ENCODE peak calls at places on chromosomes 7 and 10, in ten cellular contexts. V is esophagus muscularis mucosa, X is breast epithelium, F is sigmoid colon, Z is GM12891, J is ovary, E is A549, C is endothelial cell of umbilical vein, T is heart left ventricle, D is transverse colon. M is an unnamed sample.

GRCh38 chr7:141640239-141640840 is 61.6 kb downstream of the DENND11 start:
- DNase-seq in V (no peak), X (no peak), F (no peak), Z (no peak), J (no peak), E (no peak), C (no peak), T (no peak), D (no peak), M (no peak)

GRCh38 chr7:17007841-17008240 is 126.1 kb upstream of the AGR3 start:
- DNase-seq in V (no peak), X (no peak), F (no peak), Z (no peak), J (no peak), E (no peak), C (no peak), T (no peak), D (no peak), M (peak)

GRCh38 chr10:132133005-132133404 is 53.7 kb upstream of the DPYSL4 start:
- DNase-seq in V (no peak), X (no peak), F (no peak), Z (no peak), J (no peak), E (no peak), C (no peak), T (no peak), D (no peak), M (no peak)

GRCh38 chr7:149776848-149777407 is 3.5 kb upstream of the ZNF467 start:
- DNase-seq in V (no peak), X (no peak), F (no peak), Z (no peak), J (no peak), E (no peak), C (no peak), T (no peak), D (no peak), M (no peak)

GRCh38 chr7:30396379-30396778 is 82.2 kb downstream of the NOD1 start:
- DNase-seq in V (no peak), X (no peak), F (no peak), Z (no peak), J (no peak), E (peak), C (peak), T (no peak), D (no peak), M (no peak)

GRCh38 chr10:133388973-133389818 is 4.8 kb upstream of the MTG1 start:
- DNase-seq in V (no peak), X (no peak), F (peak), Z (peak), J (peak), E (no peak), C (no peak), T (peak), D (peak), M (no peak)

GRCh38 chr10:116688241-116688711 is 54.1 kb downstream of the HSPA12A start:
- DNase-seq in V (no peak), X (peak), F (peak), Z (no peak), J (peak), E (no peak), C (no peak), T (no peak), D (no peak), M (peak)

GRCh38 chr7:112462236-112462635 is 12.0 kb downstream of the IFRD1 start:
- DNase-seq in V (no peak), X (peak), F (no peak), Z (no peak), J (no peak), E (peak), C (peak), T (peak), D (peak), M (no peak)

GRCh38 chr7:29435167-29435566 is 128.5 kb upstream of the PRR15 start:
- DNase-seq in V (no peak), X (no peak), F (no peak), Z (no peak), J (no peak), E (no peak), C (no peak), T (no peak), D (no peak), M (no peak)

GRCh38 chr10:67256984-67257383 is 331.1 kb downstream of the LRRTM3 start:
- DNase-seq in V (no peak), X (no peak), F (no peak), Z (no peak), J (no peak), E (no peak), C (peak), T (no peak), D (no peak), M (no peak)

GRCh38 chr7:133529861-133530260 is 277.0 kb downstream of the EXOC4 start:
- DNase-seq in V (no peak), X (no peak), F (no peak), Z (no peak), J (no peak), E (no peak), C (no peak), T (no peak), D (no peak), M (no peak)

GRCh38 chr10:35855155-35855947 is 213.3 kb upstream of the FZD8 start:
- DNase-seq in V (no peak), X (no peak), F (no peak), Z (no peak), J (no peak), E (no peak), C (peak), T (no peak), D (no peak), M (no peak)

GRCh38 chr7:77330169-77330882 is 85.8 kb downstream of the GSAP start:
- DNase-seq in V (peak), X (no peak), F (no peak), Z (no peak), J (no peak), E (no peak), C (peak), T (no peak), D (no peak), M (no peak)

GRCh38 chr7:132398253-132398913 is 177.9 kb downstream of the PLXNA4 start:
- DNase-seq in V (no peak), X (no peak), F (peak), Z (no peak), J (no peak), E (no peak), C (no peak), T (no peak), D (no peak), M (no peak)

GRCh38 chr7:151936207-151936606 is 20.0 kb upstream of the GALNTL5 start:
- DNase-seq in V (no peak), X (no peak), F (no peak), Z (peak), J (no peak), E (no peak), C (peak), T (no peak), D (no peak), M (no peak)

GRCh38 chr7:131972251-131972650 is 415.8 kb upstream of the PODXL start:
- DNase-seq in V (no peak), X (no peak), F (no peak), Z (no peak), J (no peak), E (no peak), C (no peak), T (no peak), D (no peak), M (no peak)

GRCh38 chr10:93991596-93992284 is 2.0 kb upstream of the PLCE1 start:
- DNase-seq in V (no peak), X (peak), F (peak), Z (no peak), J (peak), E (peak), C (peak), T (peak), D (peak), M (peak)

GRCh38 chr7:30070052-30070451 is 41.8 kb downstream of the PLEKHA8 start:
- DNase-seq in V (no peak), X (no peak), F (no peak), Z (no peak), J (no peak), E (no peak), C (no peak), T (no peak), D (peak), M (no peak)

GRCh38 chr7:150715293-150715692 is 1.1 kb upstream of the GIMAP1 start:
- DNase-seq in V (no peak), X (no peak), F (no peak), Z (no peak), J (no peak), E (no peak), C (no peak), T (no peak), D (no peak), M (no peak)

GRCh38 chr10:34507217-34507616 is 307.9 kb downstream of the PARD3 start:
- DNase-seq in V (peak), X (no peak), F (no peak), Z (no peak), J (no peak), E (no peak), C (no peak), T (no peak), D (no peak), M (no peak)

GRCh38 chr10:103808784-103809183 is 46.6 kb downstream of the SH3PXD2A start:
- DNase-seq in V (no peak), X (no peak), F (peak), Z (no peak), J (no peak), E (no peak), C (no peak), T (no peak), D (no peak), M (no peak)

GRCh38 chr10:3692331-3692860 is 92.6 kb downstream of the KLF6 start:
- DNase-seq in V (peak), X (no peak), F (no peak), Z (no peak), J (peak), E (no peak), C (no peak), T (no peak), D (no peak), M (no peak)

GRCh38 chr10:119688033-119688508 is 36.9 kb downstream of the BAG3 start:
- DNase-seq in V (no peak), X (no peak), F (no peak), Z (no peak), J (no peak), E (no peak), C (no peak), T (no peak), D (no peak), M (no peak)

GRCh38 chr10:79022565-79023488 is 45.9 kb upstream of the ZMIZ1 start:
- DNase-seq in V (no peak), X (no peak), F (peak), Z (no peak), J (peak), E (peak), C (peak), T (peak), D (peak), M (peak)

GRCh38 chr10:20017961-20018360 is 201.7 kb downstream of the PLXDC2 start:
- DNase-seq in V (no peak), X (no peak), F (no peak), Z (no peak), J (no peak), E (no peak), C (no peak), T (no peak), D (no peak), M (no peak)

GRCh38 chr7:33127085-33127484 is 2.3 kb upstream of the BBS9 start:
- DNase-seq in V (no peak), X (no peak), F (no peak), Z (no peak), J (no peak), E (no peak), C (no peak), T (no peak), D (no peak), M (no peak)

GRCh38 chr7:41956276-41956675 is 253.4 kb upstream of the INHBA start:
- DNase-seq in V (no peak), X (no peak), F (no peak), Z (no peak), J (no peak), E (no peak), C (no peak), T (no peak), D (no peak), M (no peak)

GRCh38 chr10:50623299-50624153 is at the start of gene SGMS1:
- DNase-seq in V (peak), X (peak), F (peak), Z (peak), J (peak), E (peak), C (peak), T (peak), D (peak), M (peak)

GRCh38 chr7:52764502-52765169 is 270.8 kb upstream of the POM121L12 start:
- DNase-seq in V (no peak), X (no peak), F (no peak), Z (no peak), J (no peak), E (no peak), C (peak), T (no peak), D (no peak), M (no peak)

GRCh38 chr10:63703113-63703670 is 182.0 kb downstream of the REEP3 start:
- DNase-seq in V (no peak), X (no peak), F (no peak), Z (no peak), J (no peak), E (no peak), C (no peak), T (no peak), D (no peak), M (no peak)
- TF ChIP-seq POLR2A in V (no peak), X (no peak), F (no peak), Z (no peak), J (no peak), E (no peak), C (no peak), T (no peak), D (no peak), M (no peak)

GRCh38 chr10:44962870-44963738 is 3.5 kb downstream of the RASSF4 start:
- DNase-seq in V (no peak), X (no peak), F (peak), Z (no peak), J (peak), E (no peak), C (no peak), T (peak), D (peak), M (no peak)
- TF ChIP-seq POLR2A in V (no peak), X (no peak), F (no peak), Z (no peak), J (no peak), E (no peak), C (no peak), T (no peak), D (no peak), M (no peak)

DNA sequence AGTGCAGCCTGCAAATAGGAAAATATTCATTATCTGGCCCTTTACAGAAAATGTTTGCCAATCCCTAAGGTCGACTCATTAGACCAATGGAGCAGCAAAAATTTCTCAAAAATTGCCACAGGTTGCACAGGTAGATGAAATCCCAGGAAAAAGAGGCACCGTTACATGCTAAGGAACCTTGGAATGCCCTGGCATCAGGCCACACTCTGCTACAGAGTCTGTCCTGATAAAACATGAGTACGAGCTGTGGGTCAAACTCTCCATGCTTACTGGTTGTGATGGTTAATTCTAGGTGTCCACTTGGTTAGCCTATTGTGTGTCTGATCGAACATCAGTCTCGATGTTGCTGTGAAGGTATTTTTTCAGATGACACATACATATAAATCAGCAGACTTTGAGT is 7.8 kb upstream of the RASSF4 start:
- DNase-seq in V (no peak), X (no peak), F (peak), Z (no peak), J (peak), E (no peak), C (no peak), T (peak), D (no peak), M (no peak)
- TF ChIP-seq POLR2A in V (no peak), X (no peak), F (no peak), Z (no peak), J (no peak), E (no peak), C (no peak), T (no peak), D (no peak), M (no peak)

DNA sequence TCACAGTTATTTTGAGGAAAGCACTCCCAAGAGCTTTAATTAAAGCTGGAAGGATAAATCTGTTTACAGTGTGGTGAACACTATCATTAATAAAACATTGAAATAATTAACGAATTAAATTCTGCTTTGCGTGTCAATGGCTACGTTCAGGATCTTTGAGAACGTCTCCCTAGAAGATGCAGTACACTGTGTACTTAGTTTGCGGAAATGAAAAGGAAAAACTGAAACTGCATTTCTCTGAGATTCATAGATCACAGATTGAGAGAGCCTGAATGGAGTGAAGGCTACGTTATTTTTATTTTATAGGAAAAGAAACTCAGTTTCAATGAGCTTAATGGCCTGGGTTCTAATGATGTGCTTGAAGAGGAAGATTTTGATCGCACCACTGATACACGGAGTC is 85.3 kb downstream of the NRP1 start:
- DNase-seq in V (no peak), X (no peak), F (no peak), Z (no peak), J (no peak), E (no peak), C (no peak), T (no peak), D (no peak), M (no peak)
- TF ChIP-seq POLR2A in V (no peak), X (no peak), F (no peak), Z (no peak), J (no peak), E (no peak), C (no peak), T (no peak), D (no peak), M (no peak)

GRCh38 chr10:102776779-102777417 is 33.1 kb downstream of the WBP1L start:
- DNase-seq in V (peak), X (peak), F (peak), Z (no peak), J (peak), E (peak), C (peak), T (peak), D (peak), M (peak)
- TF ChIP-seq POLR2A in V (peak), X (peak), F (peak), Z (no peak), J (peak), E (no peak), C (peak), T (peak), D (peak), M (no peak)

DNA sequence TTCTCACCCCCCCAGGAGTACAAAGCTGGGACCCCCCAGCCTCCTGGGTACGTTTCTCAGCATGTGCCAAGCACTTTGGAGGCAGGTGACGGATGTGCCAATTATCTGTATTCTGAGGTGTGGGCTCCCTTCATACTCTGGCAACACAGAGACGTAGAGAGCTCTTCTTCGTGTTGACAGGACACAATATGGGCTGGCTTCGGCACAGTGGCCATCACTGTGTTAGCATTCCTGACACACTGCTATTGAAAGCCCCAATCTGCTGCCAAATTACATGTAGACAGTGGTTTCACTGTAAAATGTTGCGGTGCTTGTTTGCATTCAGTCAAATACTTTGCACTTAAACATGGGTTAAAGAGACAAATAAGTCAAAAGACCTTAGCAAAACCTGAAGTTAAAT is 92.6 kb upstream of the SAMD8 start:
- DNase-seq in V (no peak), X (no peak), F (no peak), Z (no peak), J (no peak), E (no peak), C (no peak), T (no peak), D (no peak), M (no peak)
- TF ChIP-seq POLR2A in V (no peak), X (no peak), F (no peak), Z (no peak), J (no peak), E (no peak), C (no peak), T (no peak), D (no peak), M (no peak)

DNA sequence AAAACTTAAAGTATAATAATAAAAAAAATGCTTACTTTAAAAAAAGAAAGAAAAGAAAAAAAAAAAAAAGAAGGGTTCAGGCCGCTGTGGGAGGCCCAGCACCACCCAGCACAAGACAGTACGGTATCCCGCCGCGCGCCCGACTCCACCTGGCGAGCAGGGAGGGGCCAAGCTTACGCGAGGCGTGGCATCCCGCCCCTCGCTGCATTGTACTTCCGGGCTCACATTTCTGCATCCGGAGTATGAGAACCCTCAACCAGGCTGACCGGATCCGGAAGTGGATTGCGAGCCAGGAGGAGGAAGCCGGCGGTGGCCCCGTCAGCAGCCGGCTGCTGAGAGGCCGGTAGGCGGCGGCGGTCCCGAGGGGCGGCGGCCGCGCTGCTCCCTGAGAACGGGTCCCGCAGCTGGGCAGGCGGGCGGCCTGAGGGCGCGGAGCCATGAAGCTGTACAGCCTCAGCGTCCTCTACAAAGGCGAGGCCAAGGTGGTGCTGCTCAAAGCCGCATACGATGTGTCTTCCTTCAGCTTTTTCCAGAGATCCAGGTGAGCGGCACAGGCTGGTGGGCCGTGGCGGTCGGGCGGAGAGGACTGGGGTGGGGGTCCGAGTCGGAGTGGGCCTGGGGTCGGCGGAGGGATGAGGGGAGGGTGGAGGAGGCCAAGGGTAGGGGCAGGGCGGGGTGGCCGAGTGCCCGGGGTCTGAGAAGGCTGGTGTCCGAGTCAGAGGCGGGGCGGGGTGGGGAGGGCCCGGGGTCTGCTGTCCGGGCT is at the start of gene YKT6:
- DNase-seq in V (peak), X (peak), F (peak), Z (peak), J (peak), E (peak), C (peak), T (peak), D (peak), M (peak)
- TF ChIP-seq POLR2A in V (peak), X (peak), F (peak), Z (peak), J (peak), E (peak), C (peak), T (peak), D (peak), M (peak)

GRCh38 chr7:23470290-23471089 is at the start of gene IGF2BP3:
- DNase-seq in V (peak), X (no peak), F (no peak), Z (no peak), J (no peak), E (peak), C (peak), T (no peak), D (peak), M (peak)
- TF ChIP-seq POLR2A in V (no peak), X (no peak), F (no peak), Z (peak), J (no peak), E (peak), C (no peak), T (no peak), D (no peak), M (peak)